ENCODE peak calls at places on chromosomes 11 and 22, in nine cellular contexts. Z is upper lobe of right lung, K is epithelial cell of esophagus, R is body of pancreas, S is bronchial epithelial cell, N is WERI-Rb-1, P is lung, M is fibroblast of lung, Y is AG04450. X is an unnamed sample.

GRCh38 chr11:2294340-2295290 is 7.1 kb downstream of the C11orf21 start:
- DNase-seq in P (no peak), K (no peak), M (no peak), R (no peak), N (no peak), Y (no peak), Z (peak), S (no peak), X (no peak)

GRCh38 chr22:37262346-37262745 is 18.3 kb upstream of the RAC2 start:
- DNase-seq in K (no peak), Y (no peak), P (no peak), N (no peak), S (no peak), R (no peak), M (no peak), Z (peak), X (no peak)

GRCh38 chr11:125165111-125165663 is 636 bp downstream of the PKNOX2 start:
- DNase-seq in Z (peak), Y (no peak), R (peak), N (no peak), P (no peak), K (peak), S (no peak), M (peak), X (no peak)

GRCh38 chr11:134139873-134140331 is 71.0 kb downstream of the JAM3 start:
- DNase-seq in R (peak), Z (no peak), N (peak), M (peak), P (no peak), Y (peak), S (peak), K (peak), X (peak)

GRCh38 chr11:60915250-60915914 is 1.4 kb downstream of the TMEM109 start:
- DNase-seq in Z (peak), Y (no peak), R (peak), N (no peak), K (peak), P (peak), M (peak), S (peak), X (no peak)

GRCh38 chr22:29245626-29246385 is 22.0 kb downstream of the RHBDD3 start:
- DNase-seq in Y (peak), N (peak), P (peak), Z (peak), R (peak), M (peak), S (peak), K (peak), X (no peak)

GRCh38 chr11:124602751-124603150 is 8.5 kb upstream of the PANX3 start:
- DNase-seq in N (no peak), S (no peak), K (no peak), M (no peak), P (no peak), Y (no peak), R (no peak), Z (no peak), X (no peak)

GRCh38 chr11:26765323-26765722 is 43.5 kb upstream of the SLC5A12 start:
- DNase-seq in N (no peak), R (no peak), P (no peak), S (no peak), Z (no peak), M (no peak), K (no peak), Y (no peak), X (no peak)

GRCh38 chr11:133981156-133981555 is 24.4 kb upstream of the IGSF9B start:
- DNase-seq in Y (no peak), M (no peak), P (no peak), R (no peak), Z (no peak), N (peak), S (no peak), K (no peak), X (no peak)

GRCh38 chr22:29846290-29846689 is 8.2 kb upstream of the ASCC2 start:
- DNase-seq in K (no peak), S (no peak), N (no peak), M (no peak), R (no peak), Y (no peak), P (no peak), Z (no peak), X (no peak)

GRCh38 chr11:27873664-27874063 is 173.4 kb upstream of the BDNF start:
- DNase-seq in M (no peak), R (no peak), K (no peak), P (no peak), Y (no peak), N (no peak), Z (no peak), S (no peak), X (no peak)

GRCh38 chr22:31064369-31064768 is 16.7 kb upstream of the SMTN start:
- DNase-seq in Y (no peak), S (no peak), M (no peak), K (no peak), P (no peak), R (no peak), N (no peak), Z (no peak), X (no peak)

GRCh38 chr22:31556627-31557203 is 60.4 kb downstream of the SFI1 start:
- DNase-seq in N (peak), S (peak), P (no peak), Z (no peak), M (peak), K (peak), Y (peak), R (peak), X (no peak)

GRCh38 chr11:119019996-119020395 is 1.4 kb downstream of the TRAPPC4 start:
- DNase-seq in R (no peak), P (no peak), S (no peak), M (no peak), N (no peak), Y (no peak), K (no peak), Z (no peak), X (no peak)

GRCh38 chr11:16941935-16942334 is 72.3 kb downstream of the PLEKHA7 start:
- DNase-seq in K (no peak), Z (no peak), P (no peak), R (no peak), S (no peak), Y (no peak), N (no peak), M (no peak), X (no peak)

GRCh38 chr11:128394436-128395089 is 192.8 kb downstream of the ETS1 start:
- DNase-seq in R (no peak), Y (no peak), N (no peak), K (no peak), Z (no peak), M (no peak), P (no peak), S (no peak), X (no peak)

GRCh38 chr11:48125866-48126265 is 90.7 kb upstream of the OR4B1 start:
- DNase-seq in M (no peak), P (no peak), Y (no peak), K (no peak), Z (no peak), S (no peak), R (no peak), N (no peak), X (no peak)

GRCh38 chr11:114395776-114396175 is 4.5 kb downstream of the C11orf71 start:
- DNase-seq in Y (no peak), K (peak), R (no peak), P (no peak), S (peak), N (peak), M (no peak), Z (no peak), X (no peak)

GRCh38 chr22:35949243-35949642 is 79.4 kb downstream of the RBFOX2 start:
- DNase-seq in N (no peak), K (no peak), Y (no peak), P (no peak), M (no peak), Z (no peak), S (no peak), R (no peak), X (no peak)

GRCh38 chr11:26134481-26135355 is 197.2 kb upstream of the ANO3 start:
- DNase-seq in P (no peak), Y (no peak), N (peak), M (peak), R (no peak), S (peak), Z (no peak), K (peak), X (no peak)

GRCh38 chr11:92436026-92436425 is 211.4 kb downstream of the FAT3 start:
- DNase-seq in N (no peak), R (no peak), Y (no peak), S (no peak), K (no peak), Z (no peak), P (no peak), M (no peak), X (no peak)

GRCh38 chr11:134746609-134747008 is 334.6 kb upstream of the B3GAT1 start:
- DNase-seq in K (no peak), Y (no peak), R (no peak), P (no peak), S (no peak), Z (no peak), M (no peak), N (no peak), X (no peak)

GRCh38 chr22:31822523-31822922 is 68.7 kb downstream of the DEPDC5 start:
- DNase-seq in Z (no peak), P (no peak), N (no peak), K (no peak), R (peak), Y (no peak), M (no peak), S (no peak), X (no peak)

GRCh38 chr22:25085930-25086901 is 113.4 kb upstream of the CRYBB3 start:
- DNase-seq in P (no peak), M (no peak), K (no peak), Z (no peak), Y (no peak), N (no peak), S (no peak), R (peak), X (no peak)

GRCh38 chr11:84289381-84289906 is 1003.3 kb upstream of the CCDC90B start:
- DNase-seq in P (no peak), S (peak), N (no peak), K (peak), R (no peak), M (peak), Z (no peak), Y (peak), X (peak)

GRCh38 chr11:36292311-36292722 is 3.1 kb upstream of the COMMD9 start:
- DNase-seq in R (no peak), Y (no peak), S (peak), M (peak), N (no peak), P (no peak), K (peak), Z (no peak), X (no peak)

GRCh38 chr11:120680322-120680721 is 168.8 kb downstream of the GRIK4 start:
- DNase-seq in Y (no peak), Z (no peak), S (peak), N (no peak), R (no peak), K (peak), M (no peak), P (no peak), X (no peak)

GRCh38 chr11:119777940-119778339 is 48.9 kb upstream of the NECTIN1 start:
- DNase-seq in S (no peak), M (no peak), R (no peak), K (no peak), P (no peak), Y (no peak), N (no peak), Z (no peak), X (no peak)

GRCh38 chr11:111635706-111636045 is 33.4 kb downstream of the SIK2 start:
- DNase-seq in Y (peak), P (no peak), R (peak), N (no peak), Z (no peak), S (no peak), K (no peak), M (peak), X (no peak)

GRCh38 chr11:74683279-74683871 is 47.9 kb downstream of the CHRDL2 start:
- DNase-seq in M (no peak), K (no peak), P (no peak), Z (peak), Y (no peak), R (no peak), N (no peak), S (no peak), X (no peak)

GRCh38 chr11:34492806-34493414 is 20.7 kb downstream of the ELF5 start:
- DNase-seq in N (peak), S (peak), M (peak), R (peak), Y (no peak), P (peak), Z (no peak), K (peak), X (peak)

GRCh38 chr11:45410391-45411215 is 124.5 kb upstream of the SYT13 start:
- DNase-seq in Y (no peak), P (no peak), R (no peak), M (no peak), N (peak), K (no peak), S (no peak), Z (no peak), X (no peak)

GRCh38 chr11:34881900-34882299 is 34.3 kb downstream of the APIP start:
- DNase-seq in K (no peak), S (no peak), Z (no peak), R (no peak), N (no peak), M (no peak), P (no peak), Y (no peak), X (no peak)

GRCh38 chr11:15535414-15535813 is 420.7 kb downstream of the INSC start:
- DNase-seq in N (no peak), P (no peak), R (no peak), K (no peak), S (no peak), Y (no peak), M (no peak), Z (no peak), X (no peak)

GRCh38 chr11:61164610-61165424 is 3.6 kb upstream of the VPS37C start:
- DNase-seq in S (peak), N (no peak), P (no peak), K (peak), Z (no peak), R (no peak), Y (no peak), M (no peak), X (no peak)

GRCh38 chr11:13080861-13081260 is 71.7 kb downstream of the RASSF10 start:
- DNase-seq in P (no peak), Z (no peak), R (no peak), N (no peak), S (no peak), K (no peak), Y (no peak), M (no peak), X (no peak)
- H3K4me3 ChIP-seq in P (no peak), Z (no peak), R (no peak), N (no peak), S (no peak), K (no peak), Y (no peak), M (no peak), X (no peak)

GRCh38 chr22:17109113-17109865 is 11.9 kb downstream of the TMEM121B start:
- DNase-seq in Z (no peak), N (no peak), P (no peak), S (no peak), K (no peak), R (no peak), M (no peak), Y (no peak), X (no peak)

GRCh38 chr22:17109976-17110375 is 11.2 kb downstream of the TMEM121B start:
- DNase-seq in S (no peak), N (no peak), Y (no peak), P (no peak), M (no peak), Z (no peak), K (no peak), R (no peak), X (no peak)

GRCh38 chr22:17107547-17107810 is 13.7 kb downstream of the TMEM121B start:
- DNase-seq in S (no peak), K (no peak), P (no peak), R (no peak), M (no peak), N (no peak), Z (no peak), Y (no peak), X (no peak)

GRCh38 chr22:17106785-17107546 is 14.2 kb downstream of the TMEM121B start:
- DNase-seq in N (peak), Y (no peak), K (no peak), R (no peak), S (no peak), P (no peak), M (no peak), Z (no peak), X (no peak)

GRCh38 chr22:17108256-17109112 is 12.7 kb downstream of the TMEM121B start:
- DNase-seq in N (no peak), Z (no peak), M (no peak), R (no peak), P (no peak), Y (no peak), S (no peak), K (no peak), X (no peak)
- H3K4me3 ChIP-seq in N (no peak), Z (no peak), M (no peak), R (no peak), P (no peak), Y (no peak), S (no peak), K (no peak), X (no peak)

DNA sequence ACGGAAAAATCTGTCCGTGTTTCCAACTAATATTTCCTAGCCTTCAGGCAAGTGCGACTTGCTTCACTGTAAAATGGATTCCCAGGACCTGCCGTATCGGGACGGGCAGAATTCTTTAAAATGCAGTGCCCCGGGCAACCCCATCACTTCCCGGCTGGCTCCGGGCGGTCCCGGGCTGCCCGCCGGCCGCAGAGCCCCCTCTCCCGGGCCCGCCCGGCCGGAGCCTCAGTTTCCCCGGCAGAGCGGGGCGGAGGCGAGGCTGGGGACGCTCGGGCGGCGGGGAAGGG is 84.1 kb upstream of the WNT7B start:
- DNase-seq in R (no peak), M (no peak), S (no peak), P (no peak), Y (no peak), N (no peak), K (no peak), Z (peak), X (no peak)
- H3K4me3 ChIP-seq in R (no peak), M (no peak), S (no peak), P (no peak), Y (no peak), N (no peak), K (no peak), Z (no peak), X (no peak)

DNA sequence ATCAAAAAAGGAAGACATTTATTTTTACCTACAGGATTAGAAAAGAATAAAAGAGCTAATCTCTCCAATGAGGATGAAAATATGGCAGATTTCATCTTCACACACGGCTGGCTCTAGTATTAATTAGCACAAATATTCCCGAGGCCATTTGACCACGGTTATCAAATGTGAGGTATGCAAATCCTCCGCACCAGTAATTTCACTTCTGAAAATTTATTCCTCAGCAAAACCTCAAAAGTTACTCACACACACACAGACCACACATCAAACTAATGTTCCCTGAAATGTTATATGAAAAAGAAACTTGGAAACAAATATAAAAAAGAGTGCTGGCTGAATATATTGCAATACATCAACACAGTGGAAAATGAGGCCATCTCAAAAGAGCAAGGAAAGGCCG is 32.8 kb downstream of the CELSR1 start:
- DNase-seq in Y (no peak), Z (no peak), N (no peak), K (no peak), M (no peak), P (no peak), R (no peak), S (no peak), X (no peak)
- H3K4me3 ChIP-seq in Y (no peak), Z (no peak), N (no peak), K (no peak), M (no peak), P (no peak), R (no peak), S (no peak), X (no peak)

GRCh38 chr11:127275771-127276170 is 275.2 kb upstream of the KIRREL3 start:
- DNase-seq in Z (no peak), M (no peak), P (no peak), R (no peak), S (no peak), K (no peak), Y (no peak), N (peak), X (no peak)

GRCh38 chr11:127268956-127269355 is 268.4 kb upstream of the KIRREL3 start:
- DNase-seq in Y (no peak), R (no peak), Z (no peak), M (no peak), P (no peak), K (no peak), N (no peak), S (no peak), X (no peak)

GRCh38 chr11:127270848-127271247 is 270.3 kb upstream of the KIRREL3 start:
- DNase-seq in Z (no peak), K (no peak), P (no peak), M (no peak), S (no peak), Y (no peak), R (no peak), N (no peak), X (no peak)

GRCh38 chr11:127273593-127274327 is 273.2 kb upstream of the KIRREL3 start:
- DNase-seq in M (no peak), R (no peak), S (no peak), N (peak), Z (no peak), Y (no peak), K (no peak), P (no peak), X (no peak)

DNA sequence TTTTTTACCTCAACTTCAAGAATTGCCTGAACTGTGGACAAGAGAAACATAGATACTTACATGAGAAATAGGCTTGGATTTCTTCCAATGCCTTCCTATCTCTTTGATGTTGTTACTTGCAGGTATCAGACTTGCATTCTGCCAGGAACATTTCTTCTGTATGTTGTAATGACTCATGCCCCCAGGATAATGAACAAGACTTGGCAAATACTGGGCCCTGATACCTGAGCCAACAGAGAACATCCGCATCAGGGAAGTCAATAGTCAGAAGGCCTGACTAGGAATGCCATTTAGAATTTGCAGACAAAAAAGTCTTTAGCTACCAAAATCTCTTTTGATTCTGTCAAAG is 273.7 kb upstream of the KIRREL3 start:
- DNase-seq in Z (no peak), Y (no peak), N (no peak), S (peak), P (no peak), K (peak), M (no peak), R (no peak), X (no peak)
- H3K4me3 ChIP-seq in Z (no peak), Y (no peak), N (no peak), S (no peak), P (no peak), K (no peak), M (no peak), R (no peak), X (no peak)

GRCh38 chr11:43545610-43546009 is 134.9 kb upstream of the HSD17B12 start:
- DNase-seq in Y (no peak), Z (no peak), M (no peak), N (no peak), S (no peak), R (no peak), P (no peak), K (no peak), X (no peak)

GRCh38 chr11:43548921-43549320 is 131.6 kb upstream of the HSD17B12 start:
- DNase-seq in S (no peak), K (no peak), Z (no peak), R (no peak), Y (no peak), P (no peak), N (peak), M (no peak), X (no peak)

GRCh38 chr11:43547900-43548381 is 132.6 kb upstream of the HSD17B12 start:
- DNase-seq in R (peak), N (no peak), M (peak), K (peak), P (no peak), Y (no peak), S (no peak), Z (no peak), X (no peak)

GRCh38 chr11:43546561-43547410 is 133.8 kb upstream of the HSD17B12 start:
- DNase-seq in S (no peak), Y (no peak), K (no peak), M (no peak), N (no peak), P (no peak), Z (no peak), R (peak), X (no peak)

DNA sequence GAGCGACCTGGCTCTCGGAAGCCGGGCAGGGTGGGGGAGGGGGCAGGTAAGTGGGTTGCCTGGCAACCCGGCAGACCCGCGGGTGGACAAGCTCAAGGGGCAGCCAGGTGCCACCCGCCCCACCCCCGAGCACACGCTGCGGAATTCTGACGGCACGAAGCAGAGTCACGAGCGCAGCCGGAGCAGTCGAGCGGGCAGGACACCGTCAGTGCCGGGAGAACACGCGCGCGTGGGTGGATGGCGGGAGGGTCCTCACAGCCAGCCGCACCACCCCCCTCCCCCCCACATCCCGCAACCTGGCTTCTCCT is 133.2 kb upstream of the HSD17B12 start:
- DNase-seq in R (peak), K (no peak), P (no peak), M (no peak), Z (peak), Y (no peak), S (no peak), N (no peak), X (no peak)
- H3K4me3 ChIP-seq in R (no peak), K (peak), P (no peak), M (no peak), Z (peak), Y (peak), S (peak), N (no peak), X (no peak)

X was measured in kidney epithelial cell.